ENCODE peak calls at places on chromosome 17, in five cellular contexts. U is Peyer's patch, N is lung, Q is glutamatergic neuron, H is type B pancreatic cell. O is an unnamed sample.

GRCh38 chr17:63999680-64000531 is 1.8 kb downstream of the PRR29 start:
- DNase-seq in N (no peak), H (no peak), Q (no peak), U (no peak), O (no peak)

GRCh38 chr17:4004517-4005295 is 40.5 kb upstream of the ATP2A3 start:
- DNase-seq in U (peak), Q (peak), H (no peak), N (peak), O (no peak)

GRCh38 chr17:82116246-82116645 is 18.2 kb upstream of the FASN start:
- DNase-seq in Q (no peak), N (no peak), H (no peak), U (no peak), O (no peak)

GRCh38 chr17:66715745-66716156 is 119.2 kb upstream of the CACNG5 start:
- DNase-seq in H (no peak), N (no peak), Q (no peak), U (no peak), O (peak)

GRCh38 chr17:43915561-43915960 is 8.2 kb upstream of the MPP2 start:
- DNase-seq in Q (no peak), N (no peak), U (no peak), H (no peak), O (no peak)

GRCh38 chr17:57296231-57296630 is 39.9 kb downstream of the MSI2 start:
- DNase-seq in H (no peak), N (no peak), Q (no peak), U (no peak), O (no peak)

GRCh38 chr17:71764507-71764906 is 356.3 kb upstream of the SOX9 start:
- DNase-seq in Q (peak), N (no peak), U (no peak), H (no peak), O (peak)

GRCh38 chr17:81429813-81430510 is 34.7 kb downstream of the BAHCC1 start:
- DNase-seq in H (no peak), N (no peak), U (no peak), Q (no peak), O (peak)

GRCh38 chr17:60421273-60422161 is 772 bp upstream of the CHCT1 start:
- DNase-seq in H (no peak), N (peak), Q (peak), U (peak), O (no peak)

GRCh38 chr17:77785526-77785925 is 173.0 kb upstream of the TNRC6C start:
- DNase-seq in N (no peak), H (no peak), U (no peak), Q (no peak), O (no peak)

GRCh38 chr17:62180772-62181171 is 115.7 kb upstream of the MED13 start:
- DNase-seq in H (no peak), Q (no peak), U (no peak), N (no peak), O (no peak)

GRCh38 chr17:64736804-64737492 is 74.8 kb upstream of the SMURF2 start:
- DNase-seq in U (no peak), H (no peak), N (no peak), Q (no peak), O (peak)

GRCh38 chr17:27546624-27547300 is 84.2 kb upstream of the LGALS9 start:
- DNase-seq in Q (no peak), U (no peak), N (no peak), H (no peak), O (peak)

GRCh38 chr17:32621612-32622312 is 135.0 kb downstream of the CDK5R1 start:
- DNase-seq in Q (no peak), U (no peak), N (no peak), H (no peak), O (peak)

GRCh38 chr17:44794699-44795413 is 35.2 kb downstream of the GJC1 start:
- DNase-seq in Q (peak), U (no peak), H (no peak), N (no peak), O (peak)

DNA sequence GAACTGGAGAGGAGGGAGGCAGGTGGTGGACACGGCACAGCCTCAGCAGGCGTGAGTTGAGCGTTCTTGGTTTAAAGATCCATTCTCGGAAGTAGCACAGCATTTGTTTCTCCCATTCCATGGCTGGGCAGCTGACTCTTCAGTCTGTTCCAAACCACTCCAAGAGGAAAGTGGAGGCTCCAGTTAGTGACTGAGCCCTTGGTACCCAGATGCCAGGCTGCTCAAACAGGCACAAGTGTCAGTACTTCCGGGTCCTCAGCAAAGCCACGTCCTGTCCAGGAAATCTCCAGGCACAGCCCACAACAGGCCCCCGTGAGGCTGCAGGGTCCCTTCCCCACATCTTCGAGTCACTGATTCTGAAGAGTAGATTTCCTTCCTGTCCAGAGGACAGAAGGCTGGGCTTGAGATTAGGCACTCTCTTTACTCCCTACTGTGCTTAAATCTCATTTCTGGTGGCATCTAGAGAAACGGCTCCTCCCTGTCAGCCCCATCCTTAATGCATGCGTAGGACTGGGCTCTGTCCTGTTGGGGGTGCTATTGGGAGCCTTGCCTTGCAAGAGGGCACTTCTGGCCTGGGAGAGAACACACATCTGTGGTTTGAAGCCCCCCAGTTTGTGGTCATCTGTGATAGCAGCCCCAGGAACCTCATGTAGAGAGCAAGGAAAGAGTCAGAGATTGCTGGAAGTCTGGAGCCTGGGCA is 39.7 kb upstream of the NAT9 start:
- DNase-seq in Q (peak), N (no peak), H (no peak), U (no peak), O (no peak)
- TF ChIP-seq CTCF in Q (peak), N (no peak), H (no peak), U (no peak), O (no peak)

GRCh38 chr17:20010886-20011402 is 1.8 kb downstream of the SPECC1 start:
- DNase-seq in Q (no peak), N (no peak), H (no peak), U (no peak), O (no peak)

GRCh38 chr17:20009052-20009301 is 182 bp upstream of the SPECC1 start:
- DNase-seq in N (peak), U (no peak), Q (no peak), H (no peak), O (peak)

GRCh38 chr17:20008242-20009051 is 712 bp upstream of the SPECC1 start:
- DNase-seq in N (peak), H (no peak), U (peak), Q (peak), O (no peak)

GRCh38 chr17:20009302-20010098 is at the start of gene SPECC1:
- DNase-seq in Q (peak), H (peak), U (peak), N (peak), O (peak)

DNA sequence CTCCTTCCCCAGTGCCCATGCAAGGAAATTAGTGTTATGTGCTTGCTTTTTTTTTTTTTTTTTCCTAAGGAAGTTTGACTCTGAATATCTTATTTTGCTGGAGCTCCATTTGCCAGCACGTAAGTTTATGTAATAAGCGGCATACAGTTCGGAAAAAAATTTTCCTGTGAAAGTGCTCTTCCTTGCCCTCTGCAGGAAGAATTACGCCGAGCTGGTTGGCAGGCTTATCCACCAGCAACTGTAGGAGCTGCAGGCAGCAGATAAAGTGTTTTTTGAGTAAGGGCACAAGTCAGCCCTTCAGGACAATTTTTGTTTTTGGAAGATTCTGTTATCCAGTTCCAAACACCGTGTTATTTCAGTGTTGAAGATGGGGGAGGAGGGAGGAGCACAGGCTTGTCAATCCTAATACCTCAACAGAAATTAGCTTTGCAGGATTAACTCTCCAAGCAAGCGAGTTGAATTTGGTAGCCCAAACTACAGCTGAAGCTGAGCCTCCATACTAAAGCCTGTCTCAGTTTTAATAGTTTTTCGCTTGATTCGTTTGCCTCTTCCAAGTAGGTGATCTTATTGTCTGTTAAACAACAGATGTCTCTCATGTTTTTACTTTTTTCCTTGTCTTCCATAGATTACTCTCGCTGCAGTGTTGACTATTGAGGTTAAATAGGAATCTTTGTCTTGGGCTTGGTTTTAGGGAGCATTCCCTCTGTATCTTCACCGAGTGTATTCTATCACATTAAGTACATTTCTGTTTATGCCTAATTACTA is 1.1 kb downstream of the SPECC1 start:
- DNase-seq in Q (peak), H (no peak), U (no peak), N (no peak), O (peak)
- TF ChIP-seq CTCF in Q (no peak), H (peak), U (peak), N (peak), O (peak)

GRCh38 chr17:35597604-35598003 is 10.5 kb downstream of the AP2B1 start:
- DNase-seq in Q (no peak), H (no peak), N (no peak), U (no peak), O (no peak)

GRCh38 chr17:35596072-35596471 is 8.9 kb downstream of the AP2B1 start:
- DNase-seq in H (no peak), U (no peak), Q (no peak), N (no peak), O (no peak)

GRCh38 chr17:35596530-35597233 is 9.6 kb downstream of the AP2B1 start:
- DNase-seq in N (no peak), H (no peak), Q (peak), U (no peak), O (no peak)
- TF ChIP-seq CTCF in N (no peak), H (no peak), Q (peak), U (no peak), O (no peak)

GRCh38 chr17:56160395-56160889 is 7.2 kb downstream of the ANKFN1 start:
- DNase-seq in U (no peak), Q (no peak), H (no peak), N (no peak), O (no peak)

GRCh38 chr17:56165017-56165720 is 11.9 kb downstream of the ANKFN1 start:
- DNase-seq in H (no peak), N (no peak), U (no peak), Q (no peak), O (no peak)

GRCh38 chr17:56158344-56158743 is 5.1 kb downstream of the ANKFN1 start:
- DNase-seq in U (no peak), N (no peak), H (no peak), Q (no peak), O (no peak)

DNA sequence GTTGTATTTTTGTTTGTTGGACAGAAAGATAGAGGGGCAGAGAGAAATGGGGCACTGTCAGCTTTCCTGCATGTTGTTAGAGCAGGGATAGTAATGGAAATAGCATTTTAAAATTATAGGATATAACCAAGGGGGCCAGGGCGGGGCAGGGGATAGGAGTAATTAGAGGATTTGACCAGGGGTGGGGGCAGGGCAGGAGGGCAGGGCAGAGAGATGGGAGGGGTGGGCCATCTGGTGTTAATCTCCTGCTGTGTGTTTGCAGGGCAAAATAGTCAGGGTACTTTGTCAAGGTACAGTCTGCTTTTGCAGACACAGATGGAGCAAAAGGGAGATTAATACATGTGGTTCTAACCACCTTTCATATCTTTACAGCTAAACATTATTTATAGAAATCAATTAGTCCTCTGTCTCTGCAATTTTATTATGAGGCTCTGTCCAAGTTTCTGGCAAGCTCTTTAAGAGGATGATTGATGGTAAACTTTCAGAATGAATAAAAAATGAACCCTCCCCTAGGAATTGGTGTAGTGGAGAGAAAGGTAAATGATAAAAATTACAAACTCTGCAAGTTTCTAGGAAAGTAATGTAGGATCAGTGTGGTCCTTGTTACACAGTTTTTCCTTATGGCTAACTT is 6.6 kb downstream of the ANKFN1 start:
- DNase-seq in H (no peak), N (no peak), Q (peak), U (no peak), O (no peak)
- TF ChIP-seq CTCF in H (no peak), N (no peak), Q (no peak), U (no peak), O (no peak)

GRCh38 chr17:68794636-68795503 is 160.3 kb downstream of the ABCA8 start:
- DNase-seq in H (no peak), Q (no peak), U (no peak), N (no peak), O (peak)
- TF ChIP-seq CTCF in H (peak), Q (no peak), U (no peak), N (no peak), O (peak)

GRCh38 chr17:73998246-73999220 is 204.9 kb upstream of the RPL38 start:
- DNase-seq in U (peak), H (peak), N (peak), Q (peak), O (peak)
- TF ChIP-seq CTCF in U (peak), H (peak), N (peak), Q (peak), O (peak)

O was measured in MCF 10A.